ENCODE peak calls at places on chromosomes 6 and 20, in four cellular contexts. W, F, E and U are unnamed samples.

GRCh38 chr6:156866181-156866862 is 89.1 kb downstream of the ARID1B start:
- DNase-seq in E (peak; percentile 33), F (no peak), W (no peak), U (no peak)

GRCh38 chr20:42588847-42589246 is 600.9 kb downstream of the PTPRT start:
- DNase-seq in F (no peak), W (no peak), E (no peak), U (no peak)

GRCh38 chr20:44756011-44756688 is 10.5 kb downstream of the KCNK15 start:
- DNase-seq in F (peak; percentile 38), W (no peak), E (no peak), U (no peak)

GRCh38 chr6:107495196-107495643 is 5.3 kb downstream of the SOBP start:
- DNase-seq in W (no peak), F (no peak), E (no peak), U (no peak)

GRCh38 chr20:57048027-57048869 is 218.2 kb downstream of the BMP7 start:
- DNase-seq in E (no peak), W (no peak), F (peak; percentile 79), U (no peak)

GRCh38 chr20:47854687-47855212 is 69.5 kb upstream of the SULF2 start:
- DNase-seq in W (no peak), E (no peak), F (peak; percentile 78), U (no peak)

GRCh38 chr6:16759646-16760535 is 1.4 kb downstream of the ATXN1 start:
- DNase-seq in E (peak; percentile 94), F (peak; percentile 76), W (peak; percentile 68), U (peak; percentile 95)

GRCh38 chr20:58691773-58692578 is 624 bp upstream of the NPEPL1 start:
- DNase-seq in F (peak; percentile 56), W (peak; percentile 40), E (peak; percentile 65), U (peak; percentile 81)

GRCh38 chr20:63080411-63080810 is 73.6 kb upstream of the BHLHE23 start:
- DNase-seq in W (no peak), E (no peak), F (peak; percentile 38), U (no peak)

GRCh38 chr20:24960302-24960801 is 11.3 kb downstream of the CST7 start:
- DNase-seq in E (no peak), W (no peak), F (no peak), U (no peak)

GRCh38 chr6:119237177-119237715 is 112.3 kb downstream of the MAN1A1 start:
- DNase-seq in F (no peak), W (no peak), E (no peak), U (no peak)

GRCh38 chr6:21588812-21589811 is 4.4 kb upstream of the SOX4 start:
- DNase-seq in F (peak; percentile 79), E (peak; percentile 85), W (no peak), U (peak; percentile 88)

GRCh38 chr6:41939091-41939847 is 2.3 kb downstream of the CCND3 start:
- DNase-seq in W (no peak), E (peak; percentile 42), F (peak; percentile 46), U (peak; percentile 76)

GRCh38 chr6:20879121-20879520 is 344.9 kb downstream of the CDKAL1 start:
- DNase-seq in E (no peak), W (no peak), F (no peak), U (no peak)

GRCh38 chr6:30819287-30819917 is 64.9 kb upstream of the DDR1 start:
- DNase-seq in F (no peak), E (no peak), W (no peak), U (no peak)

GRCh38 chr6:131683479-131683878 is 17.7 kb downstream of the OR2A4 start:
- DNase-seq in E (no peak), F (no peak), W (no peak), U (no peak)

GRCh38 chr6:63690210-63690609 is 54.6 kb downstream of the PHF3 start:
- DNase-seq in E (no peak), F (no peak), W (no peak), U (no peak)

GRCh38 chr6:37134622-37135191 is 35.2 kb upstream of the PIM1 start:
- DNase-seq in E (peak; percentile 70), W (peak; percentile 63), F (no peak), U (no peak)

GRCh38 chr6:156859686-156860085 is 82.5 kb downstream of the ARID1B start:
- DNase-seq in F (no peak), E (no peak), W (no peak), U (no peak)

GRCh38 chr20:8254911-8255582 is 123.0 kb downstream of the PLCB1 start:
- DNase-seq in E (no peak), F (no peak), W (no peak), U (no peak)

GRCh38 chr20:21677781-21678180 is 27.7 kb upstream of the PAX1 start:
- DNase-seq in E (no peak), F (no peak), W (no peak), U (no peak)

GRCh38 chr6:29813809-29814208 is 13.8 kb upstream of the HLA-G start:
- DNase-seq in W (no peak), F (no peak), E (no peak), U (no peak)

GRCh38 chr20:2890743-2891142 is 17.5 kb downstream of the PTPRA start:
- DNase-seq in F (no peak), E (no peak), W (no peak), U (no peak)

GRCh38 chr6:160042788-160043301 is 74.0 kb downstream of the IGF2R start:
- DNase-seq in E (no peak), W (no peak), F (no peak), U (no peak)

GRCh38 chr20:10369723-10370090 is 64.3 kb downstream of the MKKS start:
- DNase-seq in F (no peak), E (no peak), W (no peak), U (no peak)

DNA sequence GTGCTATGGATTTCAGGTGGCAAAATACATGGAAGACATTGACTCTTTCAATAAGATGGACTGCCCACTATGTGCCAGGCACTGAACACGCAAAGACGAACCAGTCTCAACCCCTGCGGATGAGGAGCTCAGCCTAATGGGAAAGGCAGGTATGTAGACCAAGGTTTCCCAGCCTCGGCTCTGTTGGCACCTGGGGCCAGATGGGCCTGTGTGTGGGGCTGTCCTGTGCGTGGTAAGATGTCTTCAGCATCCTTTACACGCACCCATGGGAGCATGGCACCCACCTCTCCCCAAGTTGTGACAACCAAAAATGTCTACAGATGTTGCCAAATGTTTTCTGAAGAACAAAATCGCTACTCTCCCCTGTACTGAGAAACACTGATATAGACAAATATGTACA is 82.6 kb upstream of the FOXQ1 start:
- DNase-seq in F (no peak), W (no peak), E (no peak), U (no peak)
- H3K4me3 ChIP-seq in F (no peak overlapping the region), W (no peak overlapping the region), E (no peak overlapping the region), U (no peak overlapping the region)

GRCh38 chr6:35566794-35567193 is 54.1 kb upstream of the TULP1 start:
- DNase-seq in W (no peak), F (no peak), E (no peak), U (no peak)

GRCh38 chr6:35573495-35574110 is 60.9 kb upstream of the TULP1 start:
- DNase-seq in F (no peak), W (no peak), E (no peak), U (no peak)

GRCh38 chr6:35564733-35565132 is 52.0 kb upstream of the TULP1 start:
- DNase-seq in W (no peak), E (no peak), F (no peak), U (no peak)

DNA sequence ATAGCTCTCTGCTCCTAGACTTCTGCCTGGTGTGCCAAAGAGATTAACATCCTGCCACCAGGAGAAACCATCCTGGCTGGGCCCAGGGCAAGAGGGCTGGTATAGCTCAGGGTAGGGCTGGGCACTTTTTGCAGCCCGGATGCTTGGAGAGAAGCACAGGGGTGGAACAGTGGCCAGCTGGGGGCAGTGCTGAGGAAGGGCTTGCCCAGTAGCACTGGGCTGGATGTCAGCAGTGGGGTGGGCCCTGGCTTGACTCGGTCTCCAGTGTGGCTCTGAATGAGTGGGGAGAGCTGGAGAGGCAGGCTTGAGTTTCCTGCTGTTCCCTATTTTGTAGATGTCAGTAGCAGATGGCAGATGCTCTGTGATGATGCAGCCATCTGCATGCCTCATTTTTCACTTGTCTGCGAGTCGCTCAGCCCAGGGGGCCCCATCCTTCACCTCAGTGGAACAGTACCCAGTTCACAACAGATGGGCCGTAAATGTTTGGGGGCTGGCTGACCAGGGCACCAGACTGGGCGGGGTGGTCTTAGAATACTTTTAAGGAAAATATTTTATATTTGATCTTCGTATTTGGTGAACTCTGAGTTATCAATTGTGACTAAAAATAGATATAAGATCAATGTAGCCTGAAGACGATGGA is 56.4 kb upstream of the TULP1 start:
- DNase-seq in F (no peak), W (no peak), E (peak; percentile 42), U (no peak)
- TF ChIP-seq CTCF in F (no peak), W (no peak), E (peak; percentile 22), U (no peak)

GRCh38 chr6:12483712-12484111 is 193.6 kb downstream of the EDN1 start:
- DNase-seq in W (no peak), F (no peak), E (no peak), U (no peak)
- H3K4me3 ChIP-seq in W (peak overlapping the region; percentile 36), F (no peak overlapping the region), E (no peak overlapping the region), U (peak overlapping the region; percentile 30)

DNA sequence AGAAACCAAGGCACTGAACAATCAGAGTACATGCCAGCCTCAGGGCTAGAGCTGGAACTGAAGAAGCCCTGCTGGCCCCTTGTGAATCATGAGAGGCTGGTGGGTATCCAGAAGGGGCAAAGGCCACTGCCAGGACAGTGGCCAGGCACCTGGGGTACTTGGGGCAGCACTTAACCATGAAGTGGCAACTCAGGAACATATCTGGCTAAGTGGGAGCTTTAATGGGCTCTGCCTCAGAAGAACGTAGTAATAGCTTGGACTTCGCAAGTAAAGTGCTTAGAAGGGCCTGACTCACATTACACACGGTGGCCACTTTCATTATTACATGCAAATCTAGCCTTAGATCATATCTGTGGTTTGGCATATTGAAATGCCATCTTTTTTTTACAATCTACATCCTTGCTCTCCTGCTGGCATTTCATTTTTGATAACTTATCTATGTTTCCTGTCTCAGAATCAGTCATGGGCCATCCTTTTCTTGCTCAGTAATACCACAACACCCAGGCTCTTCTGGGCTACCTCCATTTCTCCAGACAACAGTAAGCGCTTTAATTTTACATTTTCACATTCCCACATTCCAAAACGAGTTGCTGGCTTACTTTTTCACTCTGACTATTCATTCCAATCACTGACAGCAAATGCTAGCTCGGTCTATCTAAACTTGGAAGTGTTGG is 21.6 kb downstream of the NAPB start:
- DNase-seq in W (no peak), F (no peak), E (no peak), U (no peak)
- TF ChIP-seq CTCF in W (no peak), F (peak; percentile 21), E (no peak), U (no peak)